ENCODE peak calls at places on chromosomes 2 and 18, in five cellular contexts. One of them, this sample, is unnamed.

GRCh38 chr2:191233533-191233932 is 11.7 kb upstream of the MYO1B start:
- DNase-seq in CD8-positive, alpha-beta T cell: no peak
- DNase-seq in transverse colon: no peak
- DNase-seq in CD4-positive, alpha-beta T cell: no peak
- DNase-seq in foreskin fibroblast: no peak
- DNase-seq in this sample: no peak

GRCh38 chr2:227881866-227882517 is 10.6 kb downstream of the DAW1 start:
- DNase-seq in foreskin fibroblast: no peak
- DNase-seq in CD8-positive, alpha-beta T cell: no peak
- DNase-seq in transverse colon: no peak
- DNase-seq in CD4-positive, alpha-beta T cell: no peak
- DNase-seq in this sample: no peak

GRCh38 chr2:45498661-45499550 is 112.2 kb downstream of the SRBD1 start:
- DNase-seq in foreskin fibroblast: no peak
- DNase-seq in CD4-positive, alpha-beta T cell: no peak
- DNase-seq in transverse colon: no peak
- DNase-seq in CD8-positive, alpha-beta T cell: no peak
- DNase-seq in this sample: no peak

GRCh38 chr2:66434679-66435548 is at the start of gene MEIS1:
- DNase-seq in foreskin fibroblast: peak; percentile 98
- DNase-seq in CD4-positive, alpha-beta T cell: no peak
- DNase-seq in CD8-positive, alpha-beta T cell: no peak
- DNase-seq in transverse colon: peak; percentile 80
- DNase-seq in this sample: peak; percentile 82

GRCh38 chr18:36688020-36688965 is 140.5 kb downstream of the TPGS2 start:
- DNase-seq in CD8-positive, alpha-beta T cell: peak; percentile 26
- DNase-seq in transverse colon: peak; percentile 66
- DNase-seq in CD4-positive, alpha-beta T cell: peak; percentile 20
- DNase-seq in foreskin fibroblast: peak; percentile 53
- DNase-seq in this sample: peak; percentile 79

GRCh38 chr2:126221506-126221905 is 434.5 kb upstream of the GYPC start:
- DNase-seq in foreskin fibroblast: no peak
- DNase-seq in CD4-positive, alpha-beta T cell: no peak
- DNase-seq in transverse colon: no peak
- DNase-seq in CD8-positive, alpha-beta T cell: no peak
- DNase-seq in this sample: no peak

GRCh38 chr18:14970027-14970426 is 222.1 kb downstream of the ANKRD30B start:
- DNase-seq in CD8-positive, alpha-beta T cell: no peak
- DNase-seq in foreskin fibroblast: peak; percentile 33
- DNase-seq in CD4-positive, alpha-beta T cell: no peak
- DNase-seq in transverse colon: no peak
- DNase-seq in this sample: no peak

GRCh38 chr2:140276661-140277060 is 1496.5 kb upstream of the NXPH2 start:
- DNase-seq in CD8-positive, alpha-beta T cell: no peak
- DNase-seq in foreskin fibroblast: no peak
- DNase-seq in transverse colon: no peak
- DNase-seq in CD4-positive, alpha-beta T cell: no peak
- DNase-seq in this sample: no peak

GRCh38 chr2:28835787-28836186 is 25.2 kb downstream of the SPDYA start:
- DNase-seq in CD4-positive, alpha-beta T cell: no peak
- DNase-seq in transverse colon: no peak
- DNase-seq in CD8-positive, alpha-beta T cell: no peak
- DNase-seq in foreskin fibroblast: no peak
- DNase-seq in this sample: no peak

GRCh38 chr2:238242731-238243495 is 3.1 kb upstream of the HES6 start:
- DNase-seq in foreskin fibroblast: no peak
- DNase-seq in CD4-positive, alpha-beta T cell: no peak
- DNase-seq in CD8-positive, alpha-beta T cell: no peak
- DNase-seq in transverse colon: peak; percentile 49
- DNase-seq in this sample: no peak

GRCh38 chr2:238244151-238244550 is 4.3 kb upstream of the HES6 start:
- DNase-seq in CD4-positive, alpha-beta T cell: no peak
- DNase-seq in foreskin fibroblast: no peak
- DNase-seq in transverse colon: no peak
- DNase-seq in CD8-positive, alpha-beta T cell: no peak
- DNase-seq in this sample: no peak

GRCh38 chr2:238240761-238241711 is 1.2 kb upstream of the HES6 start:
- DNase-seq in foreskin fibroblast: peak; percentile 15
- DNase-seq in transverse colon: peak; percentile 73
- DNase-seq in CD8-positive, alpha-beta T cell: no peak
- DNase-seq in CD4-positive, alpha-beta T cell: no peak
- DNase-seq in this sample: peak; percentile 65

GRCh38 chr2:238241970-238242369 is 2.1 kb upstream of the HES6 start:
- DNase-seq in CD4-positive, alpha-beta T cell: no peak
- DNase-seq in transverse colon: no peak
- DNase-seq in CD8-positive, alpha-beta T cell: no peak
- DNase-seq in foreskin fibroblast: peak; percentile 16
- DNase-seq in this sample: no peak

GRCh38 chr2:238243496-238244076 is 3.7 kb upstream of the HES6 start:
- DNase-seq in CD4-positive, alpha-beta T cell: no peak
- DNase-seq in CD8-positive, alpha-beta T cell: no peak
- DNase-seq in foreskin fibroblast: no peak
- DNase-seq in transverse colon: no peak
- DNase-seq in this sample: no peak
- TF ChIP-seq CTCF in CD4-positive, alpha-beta T cell: no peak
- TF ChIP-seq CTCF in CD8-positive, alpha-beta T cell: no peak
- TF ChIP-seq CTCF in foreskin fibroblast: no peak
- TF ChIP-seq CTCF in transverse colon: peak; percentile 39
- TF ChIP-seq CTCF in this sample: no peak

GRCh38 chr2:136381245-136381644 is 263.3 kb upstream of the CXCR4 start:
- DNase-seq in CD4-positive, alpha-beta T cell: no peak
- DNase-seq in foreskin fibroblast: no peak
- DNase-seq in CD8-positive, alpha-beta T cell: no peak
- DNase-seq in transverse colon: no peak
- DNase-seq in this sample: no peak

GRCh38 chr2:136383161-136383560 is 265.2 kb upstream of the CXCR4 start:
- DNase-seq in CD4-positive, alpha-beta T cell: no peak
- DNase-seq in foreskin fibroblast: no peak
- DNase-seq in transverse colon: no peak
- DNase-seq in CD8-positive, alpha-beta T cell: no peak
- DNase-seq in this sample: no peak

GRCh38 chr2:136386046-136386445 is 268.1 kb upstream of the CXCR4 start:
- DNase-seq in CD8-positive, alpha-beta T cell: no peak
- DNase-seq in foreskin fibroblast: no peak
- DNase-seq in CD4-positive, alpha-beta T cell: no peak
- DNase-seq in transverse colon: no peak
- DNase-seq in this sample: no peak

GRCh38 chr2:136381722-136382633 is 264.0 kb upstream of the CXCR4 start:
- DNase-seq in CD4-positive, alpha-beta T cell: peak; percentile 48
- DNase-seq in transverse colon: peak; percentile 71
- DNase-seq in foreskin fibroblast: no peak
- DNase-seq in CD8-positive, alpha-beta T cell: peak; percentile 88
- DNase-seq in this sample: no peak

DNA sequence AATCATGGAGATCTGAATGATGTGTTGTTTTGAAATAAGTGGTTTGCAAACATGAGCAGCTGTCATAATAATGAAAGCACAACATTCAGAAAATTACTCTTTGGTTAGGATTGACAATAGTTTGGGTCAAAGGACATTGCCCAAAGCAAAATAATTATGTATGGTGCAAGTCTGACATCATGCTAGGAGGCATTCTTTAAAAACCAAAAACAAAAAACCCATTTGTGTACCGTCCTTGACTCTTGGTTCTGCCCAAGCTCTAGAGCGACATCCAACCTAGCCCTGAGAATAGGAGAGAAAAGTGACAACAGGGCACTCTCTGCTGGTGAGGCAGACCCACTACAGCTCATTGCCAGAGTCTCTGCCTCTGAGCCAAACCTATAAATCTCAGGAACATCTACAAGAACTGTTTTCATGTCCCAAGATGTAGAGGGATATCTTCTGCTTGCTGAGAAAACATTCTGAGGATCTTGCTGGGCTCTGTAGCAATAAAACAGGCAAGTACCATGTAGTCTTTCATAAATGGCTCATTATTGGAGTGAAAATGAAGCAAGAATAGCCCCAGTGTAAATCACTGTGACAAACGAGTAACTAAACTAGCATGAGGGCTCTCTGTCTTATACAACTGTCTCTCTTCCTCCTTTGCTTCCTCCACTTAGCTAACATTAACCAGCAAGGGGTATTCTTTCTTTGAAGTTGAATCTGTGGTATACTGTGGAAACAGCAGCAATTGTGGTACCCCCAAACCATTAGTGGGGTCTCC is 266.8 kb upstream of the CXCR4 start:
- DNase-seq in CD4-positive, alpha-beta T cell: peak; percentile 48
- DNase-seq in foreskin fibroblast: no peak
- DNase-seq in transverse colon: peak; percentile 26
- DNase-seq in CD8-positive, alpha-beta T cell: peak; percentile 64
- DNase-seq in this sample: no peak
- TF ChIP-seq CTCF in CD4-positive, alpha-beta T cell: peak; percentile 67
- TF ChIP-seq CTCF in foreskin fibroblast: no peak
- TF ChIP-seq CTCF in transverse colon: peak; percentile 49
- TF ChIP-seq CTCF in CD8-positive, alpha-beta T cell: peak; percentile 77
- TF ChIP-seq CTCF in this sample: peak; percentile 13

GRCh38 chr2:118738524-118739308 is 108.7 kb downstream of the EN1 start:
- DNase-seq in foreskin fibroblast: peak; percentile 95
- DNase-seq in transverse colon: no peak
- DNase-seq in CD4-positive, alpha-beta T cell: no peak
- DNase-seq in CD8-positive, alpha-beta T cell: no peak
- DNase-seq in this sample: no peak

GRCh38 chr2:118732432-118732831 is 115.0 kb downstream of the EN1 start:
- DNase-seq in CD8-positive, alpha-beta T cell: no peak
- DNase-seq in foreskin fibroblast: peak; percentile 28
- DNase-seq in CD4-positive, alpha-beta T cell: no peak
- DNase-seq in transverse colon: no peak
- DNase-seq in this sample: no peak

GRCh38 chr2:118738106-118738505 is 109.3 kb downstream of the EN1 start:
- DNase-seq in CD8-positive, alpha-beta T cell: no peak
- DNase-seq in CD4-positive, alpha-beta T cell: no peak
- DNase-seq in transverse colon: no peak
- DNase-seq in foreskin fibroblast: no peak
- DNase-seq in this sample: no peak

GRCh38 chr2:118737690-118738089 is 109.8 kb downstream of the EN1 start:
- DNase-seq in CD8-positive, alpha-beta T cell: no peak
- DNase-seq in transverse colon: no peak
- DNase-seq in CD4-positive, alpha-beta T cell: no peak
- DNase-seq in foreskin fibroblast: no peak
- DNase-seq in this sample: no peak
- TF ChIP-seq CTCF in CD8-positive, alpha-beta T cell: no peak
- TF ChIP-seq CTCF in transverse colon: no peak
- TF ChIP-seq CTCF in CD4-positive, alpha-beta T cell: no peak
- TF ChIP-seq CTCF in foreskin fibroblast: no peak
- TF ChIP-seq CTCF in this sample: no peak

DNA sequence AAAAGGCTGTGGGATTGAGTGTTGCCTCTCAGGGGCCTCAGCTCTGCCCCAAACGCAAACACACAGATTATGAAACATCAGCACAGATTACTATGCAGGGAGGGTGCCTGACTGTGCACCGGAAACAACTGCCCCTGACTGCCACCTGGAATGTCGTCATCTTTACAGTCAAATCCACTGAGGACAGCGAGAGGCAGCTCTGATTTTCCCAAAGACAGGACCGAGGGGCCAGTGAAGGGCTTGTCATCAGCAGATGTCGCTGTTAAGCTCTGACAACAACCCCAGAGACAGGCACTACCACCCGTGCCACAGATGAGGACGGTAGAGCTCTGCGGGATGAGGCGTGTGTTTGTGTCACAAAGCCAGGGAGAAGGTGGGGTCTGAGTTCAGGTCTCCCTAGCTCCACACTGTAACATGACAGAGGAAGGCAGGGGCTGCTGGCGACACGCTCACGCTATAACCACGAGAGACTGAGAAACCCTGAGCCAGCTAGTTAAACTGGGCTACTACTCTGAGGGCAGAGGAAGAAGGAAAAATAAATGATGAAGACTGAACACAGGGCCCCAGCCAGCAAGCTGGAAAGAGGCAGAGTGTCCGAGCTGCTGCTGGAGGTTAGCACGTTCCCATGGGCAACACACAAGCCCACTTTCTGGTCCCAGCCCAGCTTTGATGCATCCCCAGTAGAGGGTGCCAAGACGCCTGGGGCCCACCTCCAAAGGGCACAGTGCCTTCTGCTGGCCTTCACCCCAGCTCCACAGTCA is 47.0 kb downstream of the PARD6G start:
- DNase-seq in CD8-positive, alpha-beta T cell: no peak
- DNase-seq in foreskin fibroblast: no peak
- DNase-seq in CD4-positive, alpha-beta T cell: no peak
- DNase-seq in transverse colon: no peak
- DNase-seq in this sample: no peak
- TF ChIP-seq CTCF in CD8-positive, alpha-beta T cell: no peak
- TF ChIP-seq CTCF in foreskin fibroblast: peak; percentile 30
- TF ChIP-seq CTCF in CD4-positive, alpha-beta T cell: no peak
- TF ChIP-seq CTCF in transverse colon: no peak
- TF ChIP-seq CTCF in this sample: no peak

GRCh38 chr18:47418746-47419145 is 167.3 kb upstream of the SKOR2 start:
- DNase-seq in foreskin fibroblast: peak; percentile 16
- DNase-seq in CD4-positive, alpha-beta T cell: no peak
- DNase-seq in CD8-positive, alpha-beta T cell: no peak
- DNase-seq in transverse colon: no peak
- DNase-seq in this sample: no peak

GRCh38 chr18:47417807-47418206 is 166.3 kb upstream of the SKOR2 start:
- DNase-seq in CD4-positive, alpha-beta T cell: no peak
- DNase-seq in CD8-positive, alpha-beta T cell: no peak
- DNase-seq in transverse colon: no peak
- DNase-seq in foreskin fibroblast: no peak
- DNase-seq in this sample: no peak

GRCh38 chr18:47425365-47425764 is 173.9 kb upstream of the SKOR2 start:
- DNase-seq in CD8-positive, alpha-beta T cell: no peak
- DNase-seq in foreskin fibroblast: no peak
- DNase-seq in CD4-positive, alpha-beta T cell: no peak
- DNase-seq in transverse colon: no peak
- DNase-seq in this sample: no peak

GRCh38 chr18:47420130-47420529 is 168.7 kb upstream of the SKOR2 start:
- DNase-seq in transverse colon: no peak
- DNase-seq in foreskin fibroblast: no peak
- DNase-seq in CD4-positive, alpha-beta T cell: no peak
- DNase-seq in CD8-positive, alpha-beta T cell: no peak
- DNase-seq in this sample: no peak

GRCh38 chr18:47422524-47422923 is 171.1 kb upstream of the SKOR2 start:
- DNase-seq in CD4-positive, alpha-beta T cell: no peak
- DNase-seq in foreskin fibroblast: no peak
- DNase-seq in transverse colon: no peak
- DNase-seq in CD8-positive, alpha-beta T cell: no peak
- DNase-seq in this sample: no peak
- TF ChIP-seq CTCF in CD4-positive, alpha-beta T cell: no peak
- TF ChIP-seq CTCF in foreskin fibroblast: no peak
- TF ChIP-seq CTCF in transverse colon: no peak
- TF ChIP-seq CTCF in CD8-positive, alpha-beta T cell: no peak
- TF ChIP-seq CTCF in this sample: no peak

DNA sequence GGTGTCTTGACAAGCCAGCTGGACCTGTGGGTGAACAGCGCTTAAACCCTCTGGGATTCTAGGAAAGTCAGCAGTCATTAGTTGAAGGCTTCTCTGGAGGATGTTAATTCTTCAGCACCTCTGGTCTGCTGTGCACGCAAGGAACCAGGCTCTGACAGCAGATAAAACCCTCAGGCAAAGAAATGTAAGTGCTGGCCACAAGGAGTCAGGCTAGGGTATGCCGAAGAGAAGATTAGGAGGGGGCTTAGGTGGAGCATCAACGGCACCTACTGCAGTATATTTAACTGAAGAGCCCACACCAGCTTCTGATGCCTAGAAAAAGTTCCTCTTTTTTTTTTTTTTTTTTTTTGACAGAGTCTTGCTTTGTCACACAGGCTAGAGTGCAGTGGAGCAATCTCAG is 304.2 kb upstream of the MC4R start:
- DNase-seq in foreskin fibroblast: no peak
- DNase-seq in transverse colon: no peak
- DNase-seq in CD8-positive, alpha-beta T cell: no peak
- DNase-seq in CD4-positive, alpha-beta T cell: no peak
- DNase-seq in this sample: no peak
- TF ChIP-seq CTCF in foreskin fibroblast: no peak
- TF ChIP-seq CTCF in transverse colon: no peak
- TF ChIP-seq CTCF in CD8-positive, alpha-beta T cell: no peak
- TF ChIP-seq CTCF in CD4-positive, alpha-beta T cell: no peak
- TF ChIP-seq CTCF in this sample: no peak